ENCODE peak calls at places on chromosomes 4 and X, in six cellular contexts. S is pancreas, V is cardiac fibroblast, H is astrocyte of the spinal cord, A is GM13977, Z is PC-9. D is an unnamed sample.
A peak's percentile ranks its signal among the peaks of the same experiment; 100 is the strongest.

GRCh38 chr4:140308366-140309123 is 64.9 kb upstream of the SCOC start:
- DNase-seq in A (no peak), V (peak; percentile 80), Z (no peak), H (peak; percentile 88), S (peak; percentile 15), D (no peak)

GRCh38 chr4:86508436-86508835 is 85.7 kb upstream of the PTPN13 start:
- DNase-seq in Z (no peak), H (peak; percentile 66), V (peak; percentile 15), A (no peak), S (no peak), D (no peak)

GRCh38 chrX:97787311-97787710 is 903.6 kb downstream of the RPA4 start:
- DNase-seq in H (no peak), Z (no peak), S (no peak), A (no peak), V (no peak), D (no peak)

GRCh38 chr4:2964077-2964471 is 703 bp downstream of the GRK4 start:
- DNase-seq in Z (no peak), V (no peak), H (no peak), S (no peak), A (peak; percentile 38), D (no peak)

GRCh38 chr4:81314196-81314896 is 99.3 kb upstream of the PRKG2 start:
- DNase-seq in V (peak; percentile 93), H (peak; percentile 18), S (peak; percentile 81), Z (no peak), A (no peak), D (no peak)

GRCh38 chr4:142354794-142355416 is 491.2 kb downstream of the INPP4B start:
- DNase-seq in Z (no peak), H (no peak), S (no peak), V (no peak), A (no peak), D (no peak)

GRCh38 chr4:24920008-24920407 is 7.2 kb upstream of the CCDC149 start:
- DNase-seq in H (no peak), S (no peak), Z (no peak), A (no peak), V (no peak), D (no peak)

GRCh38 chr4:48343531-48343930 is 2.2 kb downstream of the SLAIN2 start:
- DNase-seq in S (no peak), A (no peak), Z (no peak), H (no peak), V (peak; percentile 42), D (no peak)

GRCh38 chrX:35622601-35623000 is 175.5 kb upstream of the MAGEB16 start:
- DNase-seq in H (no peak), A (no peak), V (no peak), Z (no peak), S (no peak), D (no peak)

GRCh38 chrX:126165721-126166401 is at the start of gene DCAF12L2:
- DNase-seq in A (no peak), S (no peak), Z (no peak), V (peak; percentile 1), H (no peak), D (peak; percentile 9)

GRCh38 chr4:174828845-174829701 is at the start of gene GLRA3:
- DNase-seq in A (peak; percentile 14), V (peak; percentile 35), S (peak; percentile 48), Z (no peak), H (peak; percentile 70), D (peak; percentile 64)

GRCh38 chr4:86096373-86096772 is 263.5 kb downstream of the MAPK10 start:
- DNase-seq in H (no peak), Z (no peak), V (no peak), A (no peak), S (no peak), D (no peak)

GRCh38 chrX:72258174-72258573 is 18.9 kb downstream of the RPS4X start:
- DNase-seq in V (peak; percentile 68), H (peak; percentile 70), Z (no peak), A (no peak), S (no peak), D (no peak)

GRCh38 chr4:2805712-2806391 is 13.0 kb downstream of the SH3BP2 start:
- DNase-seq in H (no peak), A (no peak), S (peak; percentile 72), V (peak; percentile 46), Z (peak; percentile 69), D (no peak)

GRCh38 chrX:95055991-95056390 is 1382.0 kb downstream of the FAM133A start:
- DNase-seq in A (no peak), S (no peak), Z (no peak), H (no peak), V (no peak), D (no peak)

GRCh38 chrX:95058815-95059214 is 1384.8 kb downstream of the FAM133A start:
- DNase-seq in S (no peak), A (no peak), V (peak; percentile 64), H (peak; percentile 82), Z (peak; percentile 35), D (no peak)

GRCh38 chrX:95057341-95057740 is 1383.3 kb downstream of the FAM133A start:
- DNase-seq in Z (no peak), A (no peak), V (peak; percentile 7), S (no peak), H (peak; percentile 54), D (no peak)

GRCh38 chrX:95059909-95060308 is 1385.9 kb downstream of the FAM133A start:
- DNase-seq in A (no peak), H (no peak), V (no peak), Z (no peak), S (no peak), D (no peak)

DNA sequence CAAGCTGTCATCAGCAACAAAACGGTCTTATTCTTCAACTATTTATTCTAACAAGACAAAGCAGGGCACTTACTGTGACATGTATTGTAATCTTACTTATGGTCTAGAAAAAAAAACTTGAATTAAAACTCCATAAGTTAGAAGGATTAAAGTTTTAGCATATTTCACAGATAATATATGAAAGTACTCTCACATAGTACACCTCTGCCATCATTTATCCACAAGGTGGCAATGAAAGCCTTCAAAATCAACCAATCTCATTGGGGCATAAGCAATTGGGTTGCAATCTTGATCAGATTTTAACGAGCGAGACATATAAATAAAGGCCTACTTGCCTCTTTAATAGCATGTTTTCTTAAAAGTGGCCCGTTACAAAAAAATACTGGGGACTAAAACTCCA is 1382.9 kb downstream of the FAM133A start:
- DNase-seq in S (no peak), H (peak; percentile 49), Z (no peak), V (peak; percentile 15), A (no peak), D (no peak)
- TF ChIP-seq CTCF in S (no peak), H (peak; percentile 32), Z (peak; percentile 16), V (no peak), A (no peak), D (peak; percentile 48)

DNA sequence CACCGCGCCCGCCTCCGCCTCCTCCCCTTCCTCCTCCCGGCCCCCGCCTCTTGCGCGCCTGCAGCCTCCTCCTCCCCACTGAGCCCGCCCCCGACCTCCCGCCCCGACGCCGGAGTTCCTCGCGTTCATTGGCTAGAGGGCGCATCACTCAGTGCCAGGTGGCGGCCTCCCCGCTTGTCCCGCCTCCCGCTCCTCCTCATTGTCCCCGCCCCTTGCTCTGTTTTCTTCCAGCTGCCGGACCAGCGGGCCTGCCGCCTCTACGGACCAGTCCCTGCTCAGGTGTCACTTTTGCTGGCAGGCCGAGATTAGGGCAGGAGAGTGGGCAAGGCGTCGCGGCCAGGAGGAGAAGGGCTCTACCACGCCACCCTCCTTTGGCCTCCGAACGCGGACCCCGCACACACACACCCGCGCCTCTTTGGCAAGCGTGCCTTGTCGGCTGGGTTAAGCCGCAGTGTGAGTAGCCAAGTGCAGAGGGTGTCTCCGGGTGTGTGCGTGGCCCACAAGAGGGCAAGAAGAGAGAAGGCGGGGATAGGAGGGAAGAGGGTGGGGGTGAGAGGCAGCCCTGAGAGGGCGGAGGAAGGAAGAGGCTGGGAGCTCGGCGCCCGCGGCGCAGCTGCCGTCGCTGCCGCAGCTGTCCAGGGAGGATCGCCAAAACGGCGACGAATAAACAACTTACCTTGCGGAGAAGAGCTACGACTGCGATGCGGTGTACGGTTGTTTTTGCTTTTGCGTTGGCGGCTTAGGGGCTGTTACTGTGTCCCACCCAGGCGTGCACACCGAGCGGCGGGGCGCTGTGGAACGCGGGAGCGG is 436 bp upstream of the PPP3CA start:
- DNase-seq in V (peak; percentile 99), H (peak; percentile 98), Z (peak; percentile 78), A (peak; percentile 99), S (peak; percentile 100), D (peak; percentile 99)
- TF ChIP-seq CTCF in V (peak; percentile 7), H (peak; percentile 8), Z (no peak), A (no peak), S (no peak), D (no peak)

GRCh38 chr4:164412246-164412645 is 341.7 kb upstream of the SMIM31 start:
- DNase-seq in S (no peak), V (no peak), H (no peak), A (no peak), Z (no peak), D (no peak)

GRCh38 chr4:164408831-164409230 is 345.1 kb upstream of the SMIM31 start:
- DNase-seq in V (no peak), H (no peak), A (no peak), S (no peak), Z (no peak), D (no peak)

GRCh38 chr4:164405774-164406173 is 348.2 kb upstream of the SMIM31 start:
- DNase-seq in H (no peak), S (no peak), A (no peak), V (no peak), Z (no peak), D (no peak)

GRCh38 chr4:164413743-164414142 is 340.2 kb upstream of the SMIM31 start:
- DNase-seq in V (no peak), H (no peak), Z (no peak), S (no peak), A (no peak), D (no peak)

DNA sequence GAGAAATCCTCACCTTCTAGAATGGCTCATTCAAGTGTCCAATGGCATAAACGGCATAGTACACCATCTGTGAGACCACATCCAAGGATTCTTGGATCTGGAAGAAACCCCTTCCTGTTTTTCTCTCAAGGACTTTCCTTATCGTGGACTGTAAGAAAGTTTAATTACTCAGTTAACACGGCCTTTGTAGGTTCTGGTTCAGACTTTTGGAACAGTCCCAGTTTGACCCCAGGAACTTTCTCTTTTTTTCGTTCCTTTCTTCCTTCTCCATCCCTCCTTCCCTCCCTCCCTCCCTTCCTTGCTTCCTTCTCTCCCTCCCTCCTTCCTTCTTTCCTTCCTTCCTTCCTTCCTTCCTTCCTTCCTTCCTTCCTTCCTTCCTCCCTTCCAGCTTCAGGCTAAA is 343.5 kb upstream of the SMIM31 start:
- DNase-seq in A (no peak), H (no peak), Z (no peak), V (no peak), S (no peak), D (no peak)
- TF ChIP-seq CTCF in A (no peak), H (no peak), Z (no peak), V (no peak), S (no peak), D (no peak)

GRCh38 chrX:2913118-2913517 is 16.0 kb downstream of the ARSD start:
- DNase-seq in Z (no peak), V (no peak), A (no peak), H (no peak), S (no peak), D (no peak)

GRCh38 chrX:2921750-2922149 is 7.4 kb downstream of the ARSD start:
- DNase-seq in S (no peak), V (no peak), H (no peak), A (no peak), Z (no peak), D (no peak)

GRCh38 chrX:2921193-2921592 is 7.9 kb downstream of the ARSD start:
- DNase-seq in Z (no peak), V (no peak), A (no peak), H (no peak), S (no peak), D (no peak)

DNA sequence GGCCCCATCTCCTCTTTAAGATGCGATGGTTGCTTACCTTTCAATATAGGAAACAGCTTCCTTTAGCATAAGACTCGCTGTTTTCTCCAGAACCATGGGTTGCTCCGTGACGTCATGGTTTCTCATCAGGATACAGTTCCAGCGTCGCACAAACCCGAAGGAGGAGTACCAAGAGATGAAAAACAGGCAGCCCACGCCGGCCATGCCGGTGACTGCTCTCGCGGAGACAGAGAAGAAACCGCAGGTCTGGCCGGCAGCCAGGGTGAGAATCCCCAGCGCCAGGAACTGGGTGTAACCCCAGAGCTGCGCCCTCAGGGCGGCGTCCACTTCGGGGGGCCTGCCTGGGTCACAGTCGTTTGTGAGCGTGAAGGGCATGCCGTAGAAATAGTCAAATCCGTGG is 11.4 kb downstream of the ARSD start:
- DNase-seq in S (no peak), V (no peak), H (no peak), A (no peak), Z (no peak), D (no peak)
- TF ChIP-seq CTCF in S (no peak), V (no peak), H (no peak), A (no peak), Z (no peak), D (no peak)

D was measured in neural crest cell.